ENCODE peak calls at places on chromosomes 13 and 19, in four cellular contexts. N is fibroblast of lung, A is cardiac muscle cell, G is A172. Z is an unnamed sample.

GRCh38 chr13:74134777-74135305 is 637 bp upstream of the KLF12 start:
- DNase-seq in G (peak; percentile 24), N (no peak), A (peak; percentile 71), Z (peak; percentile 72)

GRCh38 chr19:3243851-3244700 is 19.6 kb downstream of the CELF5 start:
- DNase-seq in N (peak; percentile 51), A (peak; percentile 89), G (peak; percentile 45), Z (no peak)

GRCh38 chr13:94327318-94327717 is 152.2 kb downstream of the DCT start:
- DNase-seq in N (peak; percentile 65), G (no peak), A (no peak), Z (no peak)

GRCh38 chr13:43767351-43767901 is 19.3 kb downstream of the ENOX1 start:
- DNase-seq in G (no peak), N (no peak), A (peak; percentile 60), Z (peak; percentile 95)

GRCh38 chr13:50529154-50529882 is 314.2 kb downstream of the DLEU7 start:
- DNase-seq in N (peak; percentile 96), G (peak; percentile 71), A (peak; percentile 39), Z (peak; percentile 82)

GRCh38 chr19:5903502-5904301 is at the start of gene NDUFA11:
- DNase-seq in G (no peak), N (peak; percentile 94), A (peak; percentile 97), Z (peak; percentile 98)

GRCh38 chr13:66780814-66781213 is 449.3 kb downstream of the PCDH9 start:
- DNase-seq in A (no peak), N (peak; percentile 58), G (no peak), Z (no peak)

GRCh38 chr19:51366050-51366998 is at the start of gene ETFB:
- DNase-seq in N (peak; percentile 95), A (peak; percentile 99), G (peak; percentile 90), Z (peak; percentile 99)

GRCh38 chr19:30431591-30431990 is 59.4 kb downstream of the ZNF536 start:
- DNase-seq in A (no peak), G (no peak), N (no peak), Z (no peak)

Z was measured in BE2C.